ENCODE peak calls at places on chromosomes 3 and 15, in nine cellular contexts. H is tibial nerve, E is transverse colon, C is mesothelial cell of epicardium, S is fibroblast of pulmonary artery, R is mucosa of descending colon, N is tibial artery, Z is nephron progenitor cell, P is OCI-LY7. D is an unnamed sample.
A peak's percentile ranks its signal among the peaks of the same experiment; 100 is the strongest.

GRCh38 chr3:177279118-177279815 is 82.0 kb upstream of the TBL1XR1 start:
- DNase-seq in P (no peak), E (no peak), R (no peak), N (no peak), H (no peak), S (no peak), Z (no peak), C (no peak), D (no peak)

GRCh38 chr3:46679681-46680080 is 13.8 kb downstream of the ALS2CL start:
- DNase-seq in P (no peak), N (no peak), H (no peak), R (no peak), C (no peak), S (no peak), Z (no peak), E (no peak), D (no peak)

GRCh38 chr15:39188314-39188713 is 392.6 kb upstream of the THBS1 start:
- DNase-seq in R (no peak), C (no peak), E (no peak), P (no peak), S (no peak), Z (no peak), H (no peak), N (no peak), D (no peak)

GRCh38 chr3:31226331-31226730 is 306.4 kb upstream of the STT3B start:
- DNase-seq in C (no peak), Z (no peak), R (peak; percentile 54), E (peak; percentile 17), P (peak; percentile 94), H (no peak), N (no peak), S (no peak), D (no peak)

GRCh38 chr15:73712107-73712506 is 27.9 kb downstream of the CD276 start:
- DNase-seq in S (no peak), N (no peak), P (no peak), Z (no peak), E (no peak), H (no peak), R (no peak), C (no peak), D (no peak)

GRCh38 chr3:38985981-38986380 is 65.8 kb downstream of the SCN11A start:
- DNase-seq in N (peak; percentile 22), Z (no peak), S (peak; percentile 8), R (no peak), H (no peak), E (no peak), C (no peak), P (no peak), D (no peak)

GRCh38 chr3:36695113-36695768 is 69.1 kb downstream of the DCLK3 start:
- DNase-seq in S (no peak), Z (no peak), R (no peak), E (no peak), P (no peak), C (no peak), N (no peak), H (no peak), D (no peak)

GRCh38 chr3:122533931-122534334 is 19.2 kb upstream of the KPNA1 start:
- DNase-seq in N (no peak), R (no peak), Z (no peak), H (no peak), P (no peak), S (peak; percentile 62), E (no peak), C (no peak), D (peak; percentile 96)

GRCh38 chr3:143935678-143936077 is 35.9 kb upstream of the DIPK2A start:
- DNase-seq in S (no peak), P (no peak), R (no peak), H (no peak), E (no peak), N (no peak), Z (no peak), C (no peak), D (peak; percentile 58)

GRCh38 chr3:185718736-185719456 is 105.9 kb downstream of the IGF2BP2 start:
- DNase-seq in H (no peak), R (no peak), S (no peak), Z (no peak), E (no peak), C (no peak), P (no peak), N (no peak), D (no peak)

GRCh38 chr3:190217081-190217480 is 96.4 kb upstream of the P3H2 start:
- DNase-seq in P (no peak), E (no peak), C (no peak), N (no peak), H (no peak), S (peak; percentile 64), R (no peak), Z (no peak), D (peak; percentile 70)

GRCh38 chr3:184655597-184655996 is 56.3 kb downstream of the MAGEF1 start:
- DNase-seq in H (no peak), S (no peak), N (no peak), R (no peak), E (no peak), C (no peak), P (no peak), Z (no peak), D (no peak)

GRCh38 chr3:126435456-126436315 is 40.0 kb downstream of the ZXDC start:
- DNase-seq in N (no peak), E (no peak), P (no peak), R (no peak), C (peak; percentile 7), H (no peak), Z (no peak), S (no peak), D (no peak)

GRCh38 chr15:31212286-31212685 is 110.8 kb upstream of the TRPM1 start:
- DNase-seq in H (no peak), C (no peak), R (no peak), E (no peak), P (no peak), N (no peak), S (no peak), Z (no peak), D (no peak)

GRCh38 chr3:48662753-48663488 is at the start of gene CELSR3:
- DNase-seq in H (peak; percentile 49), N (peak; percentile 72), P (peak; percentile 95), R (peak; percentile 85), E (peak; percentile 77), Z (peak; percentile 86), C (peak; percentile 82), S (peak; percentile 92), D (peak; percentile 82)

GRCh38 chr3:142624725-142625440 is 28.7 kb downstream of the PLS1 start:
- DNase-seq in R (no peak), C (no peak), E (no peak), N (no peak), Z (no peak), H (no peak), P (no peak), S (no peak), D (no peak)

GRCh38 chr3:141576744-141577052 is 89.9 kb downstream of the RASA2 start:
- DNase-seq in R (no peak), C (no peak), P (no peak), S (no peak), N (no peak), E (no peak), H (no peak), Z (no peak), D (no peak)
- TF ChIP-seq CTCF in R (no peak), C (no peak), P (peak; percentile 22), S (no peak), N (no peak), E (no peak), H (no peak), Z (no peak), D (no peak)

GRCh38 chr3:161671141-161671540 is 174.5 kb downstream of the OTOL1 start:
- DNase-seq in S (no peak), P (no peak), N (no peak), R (no peak), H (no peak), C (no peak), Z (no peak), E (no peak), D (no peak)
- TF ChIP-seq CTCF in S (no peak), P (no peak), N (no peak), R (no peak), H (no peak), C (no peak), Z (no peak), E (no peak), D (no peak)

GRCh38 chr15:99873451-99873850 is 140.2 kb upstream of the LYSMD4 start:
- DNase-seq in R (no peak), H (no peak), E (no peak), N (no peak), S (no peak), Z (no peak), C (no peak), P (no peak), D (no peak)
- TF ChIP-seq CTCF in R (no peak), H (no peak), E (no peak), N (no peak), S (no peak), Z (no peak), C (no peak), P (no peak), D (no peak)

DNA sequence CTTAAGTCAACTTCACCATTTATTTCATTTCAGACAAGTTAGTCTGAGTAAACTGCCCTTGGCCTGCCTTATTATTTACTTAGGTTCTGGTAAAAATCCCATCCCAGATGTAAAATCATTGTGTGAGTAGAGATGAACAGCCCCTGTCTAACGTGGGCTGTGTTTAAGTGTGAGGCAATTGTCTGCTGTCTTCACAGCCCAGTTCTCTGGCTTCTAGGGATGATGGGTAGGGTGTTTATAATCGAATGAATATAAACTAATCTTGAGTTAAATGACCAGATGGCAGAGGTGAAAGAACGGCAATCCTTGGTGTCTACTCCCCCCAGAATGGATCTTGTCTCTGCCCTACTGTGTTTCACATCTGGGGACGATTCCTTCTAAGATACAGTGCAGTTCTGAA is 20.8 kb downstream of the PPARG start:
- DNase-seq in Z (no peak), H (no peak), S (no peak), P (no peak), E (no peak), C (no peak), R (no peak), N (no peak), D (no peak)
- TF ChIP-seq CTCF in Z (no peak), H (no peak), S (no peak), P (no peak), E (no peak), C (no peak), R (no peak), N (no peak), D (no peak)

DNA sequence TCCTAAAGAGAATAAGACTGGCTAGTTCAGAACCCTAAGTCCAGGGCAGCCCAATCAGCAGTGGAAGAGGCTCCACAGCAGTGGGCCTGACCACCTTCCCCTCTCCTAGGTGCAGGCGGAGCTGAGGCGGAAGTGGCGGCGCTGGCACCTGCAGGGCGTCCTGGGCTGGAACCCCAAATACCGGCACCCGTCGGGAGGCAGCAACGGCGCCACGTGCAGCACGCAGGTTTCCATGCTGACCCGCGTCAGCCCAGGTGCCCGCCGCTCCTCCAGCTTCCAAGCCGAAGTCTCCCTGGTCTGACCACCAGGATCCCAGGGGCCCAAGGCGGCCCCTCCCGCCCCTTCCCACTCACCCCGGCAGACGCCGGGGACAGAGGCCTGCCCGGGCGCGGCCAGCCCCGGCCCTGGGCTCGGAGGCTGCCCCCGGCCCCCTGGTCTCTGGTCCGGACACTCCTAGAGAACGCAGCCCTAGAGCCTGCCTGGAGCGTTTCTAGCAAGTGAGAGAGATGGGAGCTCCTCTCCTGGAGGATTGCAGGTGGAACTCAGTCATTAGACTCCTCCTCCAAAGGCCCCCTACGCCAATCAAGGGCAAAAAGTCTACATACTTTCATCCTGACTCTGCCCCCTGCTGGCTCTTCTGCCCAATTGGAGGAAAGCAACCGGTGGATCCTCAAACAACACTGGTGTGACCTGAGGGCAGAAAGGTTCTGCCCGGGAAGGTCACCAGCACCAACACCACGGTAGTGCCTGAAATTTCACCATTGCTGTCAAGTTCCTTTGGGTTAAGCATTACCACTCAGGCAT is 33.7 kb downstream of the VIPR1 start:
- DNase-seq in S (peak; percentile 52), H (no peak), Z (peak; percentile 33), E (peak; percentile 61), P (peak; percentile 53), C (no peak), R (no peak), N (peak; percentile 44), D (peak; percentile 22)
- TF ChIP-seq CTCF in S (peak; percentile 63), H (no peak), Z (peak; percentile 38), E (peak; percentile 73), P (peak; percentile 76), C (peak; percentile 35), R (peak; percentile 46), N (peak; percentile 38), D (peak; percentile 72)